ENCODE peak calls at places on chromosomes 4 and X, in five cellular contexts. X, W, H, Z and K are unnamed samples.

GRCh38 chr4:15755321-15755750 is 22.8 kb upstream of the CD38 start:
- DNase-seq in H (peak), W (no peak), X (peak), Z (no peak), K (no peak)

GRCh38 chr4:20395160-20395773 is 143.6 kb downstream of the SLIT2 start:
- DNase-seq in H (peak), W (no peak), Z (no peak), X (peak), K (no peak)

GRCh38 chr4:127503111-127503510 is 129.6 kb upstream of the INTU start:
- DNase-seq in W (no peak), H (peak), Z (no peak), X (no peak), K (no peak)

GRCh38 chr4:183876268-183876934 is 28.7 kb upstream of the STOX2 start:
- DNase-seq in X (peak), W (peak), H (no peak), Z (peak), K (no peak)

GRCh38 chr4:54101190-54102041 is 1.5 kb downstream of the GSX2 start:
- DNase-seq in H (no peak), W (no peak), Z (no peak), X (no peak), K (peak)

GRCh38 chr4:67465032-67465762 is 80.1 kb downstream of the CENPC start:
- DNase-seq in W (no peak), Z (no peak), H (peak), X (no peak), K (no peak)

GRCh38 chrX:77451041-77451440 is 3.9 kb downstream of the FGF16 start:
- DNase-seq in Z (no peak), X (peak), W (no peak), H (peak), K (no peak)

GRCh38 chrX:131675596-131676194 is 131.8 kb downstream of the OR13H1 start:
- DNase-seq in W (no peak), X (peak), H (peak), Z (no peak), K (peak)

GRCh38 chr4:109462297-109462696 is 28.7 kb downstream of the SEC24B start:
- DNase-seq in W (no peak), X (peak), Z (no peak), H (no peak), K (peak)

GRCh38 chrX:43973249-43973672 is at the start of gene NDP:
- DNase-seq in W (no peak), H (peak), Z (no peak), X (no peak), K (no peak)

GRCh38 chrX:20263474-20263873 is 3.2 kb downstream of the RPS6KA3 start:
- DNase-seq in H (peak), W (no peak), X (peak), Z (no peak), K (no peak)

GRCh38 chrX:154399527-154400368 is 1.6 kb downstream of the RPL10 start:
- DNase-seq in H (no peak), W (no peak), Z (no peak), X (no peak), K (no peak)

GRCh38 chr4:60133414-60133813 is 1066.7 kb upstream of the ADGRL3 start:
- DNase-seq in W (no peak), X (peak), H (peak), Z (no peak), K (no peak)

GRCh38 chr4:139655116-139655515 is 10.5 kb upstream of the MGST2 start:
- DNase-seq in X (peak), Z (no peak), W (no peak), H (peak), K (no peak)

GRCh38 chr4:142850478-142850877 is 4.4 kb upstream of the INPP4B start:
- DNase-seq in Z (no peak), W (no peak), X (peak), H (peak), K (no peak)

GRCh38 chrX:39823848-39824247 is 273.9 kb downstream of the BCOR start:
- DNase-seq in H (no peak), X (no peak), W (no peak), Z (no peak), K (no peak)

GRCh38 chr4:81580346-81581013 is 108.8 kb upstream of the RASGEF1B start:
- DNase-seq in X (no peak), Z (no peak), W (peak), H (no peak), K (no peak)

GRCh38 chr4:125070869-125071268 is 243.9 kb upstream of the FAT4 start:
- DNase-seq in H (no peak), Z (no peak), W (no peak), X (no peak), K (no peak)

GRCh38 chr4:128600410-128600809 is 209.1 kb upstream of the JADE1 start:
- DNase-seq in Z (no peak), W (no peak), X (peak), H (peak), K (no peak)

GRCh38 chr4:78309352-78309751 is 242.2 kb upstream of the ANXA3 start:
- DNase-seq in W (no peak), Z (no peak), X (no peak), H (no peak), K (no peak)

GRCh38 chr4:11976726-11977263 is 548.1 kb upstream of the HS3ST1 start:
- DNase-seq in X (no peak), W (no peak), H (no peak), Z (no peak), K (no peak)

GRCh38 chr4:34196375-34196774 is 2047.9 kb downstream of the ARAP2 start:
- DNase-seq in H (peak), X (peak), W (no peak), Z (no peak), K (no peak)

GRCh38 chrX:85017721-85018120 is 14.0 kb downstream of the APOOL start:
- DNase-seq in Z (no peak), W (no peak), X (peak), H (no peak), K (no peak)

GRCh38 chr4:169278669-169279068 is 7.9 kb upstream of the SH3RF1 start:
- DNase-seq in H (no peak), Z (no peak), X (no peak), W (no peak), K (no peak)

GRCh38 chr4:154049457-154050181 is 260.7 kb upstream of the SFRP2 start:
- DNase-seq in H (peak), Z (no peak), X (peak), W (no peak), K (peak)

GRCh38 chr4:39469429-39470077 is 10.7 kb downstream of the LIAS start:
- DNase-seq in W (no peak), H (peak), X (peak), Z (no peak), K (peak)

GRCh38 chr4:38160487-38161207 is 200.4 kb downstream of the PTTG2 start:
- DNase-seq in W (no peak), X (peak), Z (peak), H (peak), K (peak)

DNA sequence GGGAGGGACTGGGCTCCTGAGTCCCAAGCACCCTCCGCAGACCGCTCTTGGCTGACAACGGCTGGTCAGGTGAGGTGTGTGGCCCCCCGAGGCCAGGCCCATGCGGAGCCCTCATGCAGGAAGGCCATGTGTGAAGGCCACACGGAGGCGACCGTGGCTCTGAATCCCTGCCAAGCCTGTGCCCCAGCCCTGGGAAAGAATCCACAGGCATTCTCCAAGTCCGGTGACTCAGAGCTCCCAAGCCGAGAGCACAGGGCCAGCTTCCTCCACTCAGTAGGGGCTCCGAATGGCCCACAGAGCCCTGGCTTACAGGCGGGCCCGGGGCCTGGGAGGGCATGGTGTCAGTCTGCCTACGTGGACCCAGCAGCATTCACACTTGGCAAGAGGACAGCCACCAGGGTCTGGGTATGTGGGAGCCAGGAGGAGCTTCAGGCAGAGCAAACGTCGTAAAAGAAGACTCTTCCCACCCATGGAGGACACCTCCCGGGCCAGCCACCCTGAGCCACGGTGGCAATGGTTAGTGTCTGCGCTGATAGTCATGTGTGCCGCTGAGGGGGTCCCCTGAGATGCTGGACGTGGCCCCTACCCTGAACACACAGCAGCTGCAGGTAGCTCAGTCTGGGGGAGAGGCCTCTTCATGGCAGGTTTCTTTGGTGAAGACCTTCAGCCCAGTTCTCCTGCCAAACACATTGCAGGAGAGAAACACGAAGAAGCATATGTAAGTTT is 105.7 kb downstream of the PSAPL1 start:
- DNase-seq in X (peak), W (peak), H (peak), Z (peak), K (no peak)
- TF ChIP-seq CTCF in X (no peak), W (no peak), H (no peak), Z (no peak), K (no peak)

GRCh38 chr4:3767569-3768288 is 1.5 kb downstream of the ADRA2C start:
- DNase-seq in W (no peak), X (peak), H (peak), Z (no peak), K (no peak)

GRCh38 chr4:3766207-3766790 is at the start of gene ADRA2C:
- DNase-seq in H (peak), W (no peak), Z (peak), X (no peak), K (peak)

GRCh38 chr4:3765271-3766206 is 646 bp upstream of the ADRA2C start:
- DNase-seq in H (peak), Z (peak), X (peak), W (no peak), K (peak)

GRCh38 chr4:3768842-3769641 is 2.9 kb downstream of the ADRA2C start:
- DNase-seq in X (no peak), W (no peak), H (no peak), Z (no peak), K (no peak)

DNA sequence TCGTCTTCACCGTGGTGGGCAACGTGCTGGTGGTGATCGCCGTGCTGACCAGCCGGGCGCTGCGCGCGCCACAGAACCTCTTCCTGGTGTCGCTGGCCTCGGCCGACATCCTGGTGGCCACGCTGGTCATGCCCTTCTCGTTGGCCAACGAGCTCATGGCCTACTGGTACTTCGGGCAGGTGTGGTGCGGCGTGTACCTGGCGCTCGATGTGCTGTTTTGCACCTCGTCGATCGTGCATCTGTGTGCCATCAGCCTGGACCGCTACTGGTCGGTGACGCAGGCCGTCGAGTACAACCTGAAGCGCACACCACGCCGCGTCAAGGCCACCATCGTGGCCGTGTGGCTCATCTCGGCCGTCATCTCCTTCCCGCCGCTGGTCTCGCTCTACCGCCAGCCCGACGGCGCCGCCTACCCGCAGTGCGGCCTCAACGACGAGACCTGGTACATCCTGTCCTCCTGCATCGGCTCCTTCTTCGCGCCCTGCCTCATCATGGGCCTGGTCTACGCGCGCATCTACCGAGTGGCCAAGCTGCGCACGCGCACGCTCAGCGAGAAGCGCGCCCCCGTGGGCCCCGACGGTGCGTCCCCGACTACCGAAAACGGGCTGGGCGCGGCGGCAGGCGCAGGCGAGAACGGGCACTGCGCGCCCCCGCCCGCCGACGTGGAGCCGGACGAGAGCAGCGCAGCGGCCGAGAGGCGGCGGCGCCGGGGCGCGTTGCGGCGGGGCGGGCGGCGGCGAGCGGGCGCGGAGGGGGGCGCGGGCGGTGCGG is 791 bp downstream of the ADRA2C start:
- DNase-seq in Z (no peak), X (no peak), H (peak), W (no peak), K (no peak)
- TF ChIP-seq CTCF in Z (no peak), X (no peak), H (no peak), W (no peak), K (no peak)

DNA sequence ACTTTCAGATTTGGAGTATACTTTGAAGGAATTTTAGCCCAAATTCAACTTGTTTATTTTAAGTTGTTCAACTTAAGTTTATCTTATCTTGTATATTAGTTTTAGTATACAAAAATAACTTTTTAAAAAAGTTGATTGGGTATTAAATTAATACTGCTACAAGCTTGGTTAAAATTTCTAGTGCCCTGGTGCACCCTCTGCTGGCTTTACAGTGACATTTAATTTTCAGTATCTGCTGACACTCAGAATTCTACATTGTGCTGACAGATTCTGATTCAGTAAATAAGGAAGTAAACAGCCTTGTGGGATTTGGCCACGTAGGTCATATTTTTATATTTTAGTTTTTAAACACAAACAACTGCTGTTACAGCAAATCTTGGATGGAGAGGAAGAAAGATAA is 2.9 kb downstream of the EDA start:
- DNase-seq in H (peak), X (peak), W (no peak), Z (no peak), K (no peak)
- TF ChIP-seq CTCF in H (peak), X (peak), W (no peak), Z (peak), K (peak)

DNA sequence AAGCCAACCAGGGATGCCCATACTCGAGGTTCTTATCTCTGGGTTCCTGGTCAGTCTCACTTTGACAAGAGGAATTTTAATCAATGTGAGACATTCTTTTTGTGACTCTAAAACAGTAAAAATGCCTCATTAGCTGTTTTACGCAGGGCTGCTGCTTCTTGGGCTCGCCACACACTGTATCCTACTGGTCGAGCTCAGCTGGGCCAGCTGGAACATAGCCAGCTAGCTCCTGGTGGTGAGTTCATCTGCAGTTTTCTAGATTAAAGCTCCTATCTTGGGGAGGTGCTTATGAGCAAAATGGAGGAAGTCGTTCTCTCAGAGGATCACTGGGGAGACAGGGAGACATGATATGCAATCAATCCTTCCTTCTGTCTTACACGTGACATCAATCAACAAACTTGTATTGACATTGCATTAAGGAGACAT is 55.9 kb upstream of the LEF1 start:
- DNase-seq in X (peak), Z (no peak), W (no peak), H (peak), K (no peak)
- TF ChIP-seq CTCF in X (no peak), Z (no peak), W (no peak), H (no peak), K (no peak)

DNA sequence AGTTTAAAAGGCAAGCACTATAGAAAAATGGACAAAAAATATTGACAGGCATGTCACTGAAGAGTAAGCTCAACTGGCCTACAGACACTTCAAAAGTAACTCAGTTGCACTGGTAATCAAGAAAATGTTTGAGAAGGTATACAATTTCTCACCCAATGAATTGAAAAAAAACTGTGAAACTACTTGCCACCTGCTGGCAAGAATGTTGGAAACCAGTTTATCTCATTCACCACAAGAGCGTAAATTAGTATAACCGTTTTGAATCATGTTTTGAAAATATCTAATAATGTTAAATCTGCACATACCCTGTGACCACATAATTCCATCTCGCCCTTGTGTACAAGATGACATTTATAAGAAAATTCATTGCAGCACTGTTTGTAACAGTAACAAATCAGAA is 31.7 kb downstream of the TXK start:
- DNase-seq in Z (no peak), X (no peak), W (no peak), H (no peak), K (no peak)
- TF ChIP-seq CTCF in Z (no peak), X (peak), W (no peak), H (no peak), K (no peak)